ENCODE peak calls at places on chromosome 1, in four cellular contexts. Z is SK-MEL-5; X is GM13976; G is CD8-positive, alpha-beta memory T cell. C is an unnamed sample.

GRCh38 chr1:217105432-217105831 is 382.2 kb upstream of the ESRRG start:
- DNase-seq in Z (no peak), X (no peak), G (no peak), C (no peak)

GRCh38 chr1:46342084-46342656 is 1.6 kb downstream of the NSUN4 start:
- DNase-seq in Z (peak), X (peak), G (no peak), C (peak)

GRCh38 chr1:176480750-176481149 is 17.8 kb downstream of the PAPPA2 start:
- DNase-seq in Z (no peak), X (no peak), G (no peak), C (no peak)

GRCh38 chr1:218164930-218165686 is 120.0 kb upstream of the RRP15 start:
- DNase-seq in Z (peak), X (peak), G (no peak), C (no peak)

GRCh38 chr1:45545019-45545493 is 5.6 kb upstream of the AKR1A1 start:
- DNase-seq in Z (no peak), X (no peak), G (no peak), C (no peak)

GRCh38 chr1:39992888-39993287 is 37.9 kb downstream of the MFSD2A start:
- DNase-seq in Z (no peak), X (no peak), G (no peak), C (no peak)

GRCh38 chr1:938088-938683 is 14.5 kb downstream of the SAMD11 start:
- DNase-seq in Z (peak), X (no peak), G (no peak), C (peak)

GRCh38 chr1:211644653-211645052 is 30.8 kb downstream of the NEK2 start:
- DNase-seq in Z (no peak), X (no peak), G (no peak), C (no peak)

GRCh38 chr1:119767486-119767885 is 1.2 kb downstream of the HMGCS2 start:
- DNase-seq in Z (no peak), X (no peak), G (no peak), C (no peak)

GRCh38 chr1:32071758-32072621 is 749 bp upstream of the TMEM39B start:
- DNase-seq in Z (no peak), X (no peak), G (no peak), C (peak)

GRCh38 chr1:64111787-64112186 is 91.6 kb upstream of the UBE2U start:
- DNase-seq in Z (no peak), X (no peak), G (no peak), C (no peak)

C was measured in RKO.